ENCODE peak calls at places on chromosomes 4 and X, in four cellular contexts. V is SK-N-SH, X is mammary epithelial cell, T is heart right ventricle. I is an unnamed sample. For H3K36me3, the result is how much of the 10 kb centered on the place peaks cover.

GRCh38 chrX:114924423-114924822 is 93.0 kb downstream of the IL13RA2 start:
- DNase-seq in V (no peak), X (no peak), T (no peak), I (no peak)

GRCh38 chr4:69054578-69055200 is 41.6 kb upstream of the UGT2B7 start:
- DNase-seq in V (no peak), X (peak), T (no peak), I (peak)

GRCh38 chr4:48194986-48195773 is 61.1 kb upstream of the TXK start:
- DNase-seq in V (peak), X (peak), T (no peak), I (no peak)

GRCh38 chr4:170088686-170089085 is 1.1 kb downstream of the AADAT start:
- DNase-seq in V (peak), X (no peak), T (no peak), I (no peak)

GRCh38 chr4:105560488-105560887 is 8.1 kb downstream of the ARHGEF38 start:
- DNase-seq in V (no peak), X (peak), T (no peak), I (no peak)

GRCh38 chr4:89067407-89067806 is 10.4 kb upstream of the FAM13A start:
- DNase-seq in V (no peak), X (no peak), T (no peak), I (no peak)

GRCh38 chr4:14916554-14917304 is 85.6 kb upstream of the CPEB2 start:
- DNase-seq in V (no peak), X (peak), T (peak), I (peak)

GRCh38 chrX:115330498-115331138 is 41.1 kb downstream of the LUZP4 start:
- DNase-seq in V (peak), X (peak), T (peak), I (peak)

GRCh38 chr4:105472871-105473339 is 957 bp downstream of the PPA2 start:
- DNase-seq in V (peak), X (no peak), T (no peak), I (no peak)

GRCh38 chr4:27474691-27475090 is 614.0 kb downstream of the STIM2 start:
- DNase-seq in V (no peak), X (peak), T (no peak), I (no peak)

GRCh38 chr4:84493092-84493850 is 5.8 kb downstream of the NKX6-1 start:
- DNase-seq in V (peak), X (no peak), T (no peak), I (no peak)

GRCh38 chr4:88591787-88592599 is at the start of gene HERC3:
- DNase-seq in V (peak), X (peak), T (peak), I (peak)

DNA sequence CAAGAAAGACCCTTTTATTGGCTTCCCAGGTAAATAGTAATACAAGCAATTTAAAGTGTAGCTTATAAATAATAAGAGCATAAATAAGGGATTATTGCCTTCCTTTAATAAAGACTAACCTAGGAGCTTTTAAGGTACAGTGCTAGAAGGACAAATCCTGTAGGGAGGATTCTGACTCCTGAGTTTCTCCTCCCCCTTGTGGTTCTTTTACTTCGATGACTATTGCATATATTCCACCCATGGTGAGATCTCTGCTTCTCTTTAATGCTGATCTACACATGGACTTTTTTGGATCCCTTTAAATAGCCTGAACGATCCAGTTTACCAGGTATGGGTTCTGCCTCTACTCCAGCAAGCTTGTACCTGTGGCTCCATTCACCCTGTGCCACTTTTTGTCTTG is 2.5 kb downstream of the GALNT7 start:
- DNase-seq in V (peak), X (peak), T (no peak), I (no peak)
- H3K4me3 ChIP-seq in V (no peak), X (no peak), T (no peak), I (no peak)

DNA sequence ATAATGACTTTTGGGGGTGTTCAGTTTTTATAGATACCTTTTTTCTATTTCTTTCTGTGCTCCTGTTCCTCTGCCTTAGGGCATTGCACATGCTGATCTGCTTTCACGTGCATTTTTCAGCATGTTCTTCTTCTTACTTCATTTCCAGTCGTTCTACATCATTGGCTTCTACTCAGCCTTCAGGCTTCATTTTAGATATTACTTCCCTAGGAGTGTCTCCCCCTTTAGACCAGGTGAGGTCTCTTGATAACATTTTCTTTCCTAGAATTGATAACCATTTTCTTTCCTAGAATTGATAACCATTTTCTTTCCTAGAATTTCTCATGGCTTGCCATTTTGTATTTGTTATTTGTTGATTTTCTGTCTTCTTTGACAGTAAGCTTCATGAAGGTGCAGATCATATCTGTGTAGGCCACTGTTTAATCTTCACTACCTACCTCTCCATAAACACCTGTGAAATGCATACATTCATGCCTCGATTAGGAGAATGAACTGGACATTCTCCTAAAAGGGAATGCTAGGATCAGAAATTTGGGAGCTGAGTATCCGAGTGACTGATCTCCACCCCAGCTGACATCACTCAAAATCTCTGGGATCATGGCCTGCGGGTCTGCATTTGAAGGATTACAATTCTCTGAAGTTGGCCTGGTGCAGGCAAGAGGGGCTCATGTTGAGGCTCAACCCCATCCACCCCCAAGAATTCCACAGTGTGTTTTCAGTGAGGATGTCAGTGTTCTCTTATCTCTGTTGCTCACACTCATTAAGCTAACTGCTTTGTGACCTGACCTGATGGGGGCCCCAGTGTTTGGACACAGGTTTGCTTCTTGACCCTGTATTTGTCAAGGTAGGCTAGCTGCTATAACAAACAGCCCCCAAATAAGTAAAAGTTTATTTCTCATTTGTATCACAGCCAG is 45.7 kb downstream of the GYG2 start:
- DNase-seq in V (no peak), X (no peak), T (no peak), I (no peak)
- TF ChIP-seq CTCF in V (no peak), X (no peak), T (no peak), I (no peak)

GRCh38 chr4:57018930-57019329 is 40.2 kb downstream of the POLR2B start:
- DNase-seq in V (no peak), X (no peak), T (no peak), I (no peak)
- H3K36me3 ChIP-seq in V (half or more), X (under half), T (under half), I (under half)

DNA sequence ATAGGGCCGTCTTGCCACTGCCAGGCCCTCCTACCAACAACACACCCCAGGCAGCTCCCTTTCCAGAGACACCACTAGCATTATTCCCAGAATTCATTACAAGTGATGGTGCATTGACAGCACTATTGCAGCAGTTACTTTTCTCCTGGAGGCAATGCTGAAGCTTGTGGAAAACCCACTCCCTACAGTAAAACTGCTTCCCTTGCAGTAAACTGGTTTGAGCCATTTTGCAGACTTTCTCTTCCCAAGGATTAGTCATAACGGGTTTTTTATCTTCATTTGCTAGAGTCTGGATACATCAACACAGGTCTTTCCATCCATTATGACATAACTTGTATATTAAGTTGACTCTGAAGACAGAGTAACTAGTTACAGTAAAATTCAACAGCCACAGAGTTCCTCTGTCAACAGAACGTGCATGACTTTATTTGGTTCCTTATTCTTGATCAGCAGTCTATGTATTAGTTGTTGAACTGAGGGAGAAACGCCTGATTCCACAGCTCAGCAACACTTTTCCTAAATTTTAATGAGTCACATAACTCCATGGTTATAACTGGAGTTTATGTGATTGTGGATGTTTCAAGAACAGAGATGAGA is 2.2 kb downstream of the ANKRD50 start:
- DNase-seq in V (no peak), X (peak), T (no peak), I (peak)
- H3K4me3 ChIP-seq in V (peak), X (peak), T (no peak), I (peak)

GRCh38 chr4:168514249-168514852 is 17.5 kb downstream of the PALLD start:
- DNase-seq in V (peak), X (peak), T (no peak), I (no peak)
- TF ChIP-seq CTCF in V (peak), X (peak), T (peak), I (no peak)

GRCh38 chr4:175702703-175703102 is 109.4 kb downstream of the GPM6A start:
- DNase-seq in V (no peak), X (no peak), T (no peak), I (no peak)

GRCh38 chr4:175708739-175709138 is 103.3 kb downstream of the GPM6A start:
- DNase-seq in V (no peak), X (no peak), T (no peak), I (no peak)

GRCh38 chr4:175703956-175704600 is 108.0 kb downstream of the GPM6A start:
- DNase-seq in V (no peak), X (no peak), T (no peak), I (no peak)

GRCh38 chr4:175705407-175705806 is 106.7 kb downstream of the GPM6A start:
- DNase-seq in V (peak), X (no peak), T (peak), I (peak)
- H3K36me3 ChIP-seq in V (under half), X (under half), T (under half), I (under half)